ENCODE peak calls at places on chromosomes 3 and 15, in ten cellular contexts. One of them, this sample, is unnamed.

GRCh38 chr15:89419370-89419984 is 76.9 kb downstream of the RHCG start:
- DNase-seq in AG10803: no peak
- DNase-seq in tibial artery: no peak
- DNase-seq in foreskin fibroblast: no peak
- DNase-seq in mucosa of descending colon: no peak
- DNase-seq in PC-9: peak; percentile 39
- DNase-seq in A549: no peak
- DNase-seq in WTC11: peak; percentile 93
- DNase-seq in RWPE1: peak; percentile 62
- DNase-seq in suprapubic skin: no peak
- DNase-seq in this sample: no peak

GRCh38 chr15:77685082-77685815 is 52.5 kb upstream of the LINGO1 start:
- DNase-seq in PC-9: no peak
- DNase-seq in RWPE1: no peak
- DNase-seq in mucosa of descending colon: peak; percentile 8
- DNase-seq in foreskin fibroblast: no peak
- DNase-seq in AG10803: no peak
- DNase-seq in suprapubic skin: no peak
- DNase-seq in WTC11: no peak
- DNase-seq in tibial artery: no peak
- DNase-seq in A549: no peak
- DNase-seq in this sample: no peak

GRCh38 chr15:78083687-78084358 is 6.3 kb upstream of the TBC1D2B start:
- DNase-seq in suprapubic skin: no peak
- DNase-seq in AG10803: no peak
- DNase-seq in PC-9: no peak
- DNase-seq in RWPE1: no peak
- DNase-seq in tibial artery: peak; percentile 38
- DNase-seq in A549: no peak
- DNase-seq in foreskin fibroblast: no peak
- DNase-seq in WTC11: no peak
- DNase-seq in mucosa of descending colon: peak; percentile 60
- DNase-seq in this sample: no peak

GRCh38 chr3:158103956-158104338 is 2.3 kb downstream of the SHOX2 start:
- DNase-seq in AG10803: peak; percentile 16
- DNase-seq in PC-9: no peak
- DNase-seq in WTC11: peak; percentile 32
- DNase-seq in foreskin fibroblast: no peak
- DNase-seq in suprapubic skin: no peak
- DNase-seq in RWPE1: no peak
- DNase-seq in A549: no peak
- DNase-seq in mucosa of descending colon: peak; percentile 40
- DNase-seq in tibial artery: no peak
- DNase-seq in this sample: no peak

GRCh38 chr15:55257014-55257670 is 32.5 kb downstream of the RAB27A start:
- DNase-seq in WTC11: no peak
- DNase-seq in RWPE1: no peak
- DNase-seq in mucosa of descending colon: no peak
- DNase-seq in foreskin fibroblast: no peak
- DNase-seq in AG10803: no peak
- DNase-seq in tibial artery: no peak
- DNase-seq in A549: no peak
- DNase-seq in suprapubic skin: no peak
- DNase-seq in PC-9: no peak
- DNase-seq in this sample: no peak

GRCh38 chr15:29747837-29748417 is 74.3 kb downstream of the TJP1 start:
- DNase-seq in RWPE1: peak; percentile 20
- DNase-seq in foreskin fibroblast: no peak
- DNase-seq in WTC11: no peak
- DNase-seq in tibial artery: no peak
- DNase-seq in suprapubic skin: no peak
- DNase-seq in mucosa of descending colon: no peak
- DNase-seq in A549: peak; percentile 31
- DNase-seq in PC-9: no peak
- DNase-seq in AG10803: peak; percentile 29
- DNase-seq in this sample: no peak

GRCh38 chr15:60745469-60745971 is 266.6 kb upstream of the ICE2 start:
- DNase-seq in mucosa of descending colon: no peak
- DNase-seq in WTC11: no peak
- DNase-seq in foreskin fibroblast: peak; percentile 13
- DNase-seq in suprapubic skin: no peak
- DNase-seq in A549: no peak
- DNase-seq in PC-9: no peak
- DNase-seq in RWPE1: no peak
- DNase-seq in AG10803: peak; percentile 56
- DNase-seq in tibial artery: peak; percentile 79
- DNase-seq in this sample: no peak

GRCh38 chr3:155619118-155619915 is 125.6 kb downstream of the PLCH1 start:
- DNase-seq in tibial artery: no peak
- DNase-seq in A549: no peak
- DNase-seq in mucosa of descending colon: no peak
- DNase-seq in AG10803: no peak
- DNase-seq in PC-9: no peak
- DNase-seq in WTC11: peak; percentile 35
- DNase-seq in suprapubic skin: no peak
- DNase-seq in foreskin fibroblast: no peak
- DNase-seq in RWPE1: no peak
- DNase-seq in this sample: no peak

GRCh38 chr15:39979606-39980005 is 45.7 kb downstream of the EIF2AK4 start:
- DNase-seq in foreskin fibroblast: no peak
- DNase-seq in WTC11: no peak
- DNase-seq in tibial artery: no peak
- DNase-seq in PC-9: no peak
- DNase-seq in RWPE1: no peak
- DNase-seq in suprapubic skin: no peak
- DNase-seq in mucosa of descending colon: no peak
- DNase-seq in A549: no peak
- DNase-seq in AG10803: no peak
- DNase-seq in this sample: no peak

GRCh38 chr3:195129644-195130492 is 141.1 kb downstream of the XXYLT1 start:
- DNase-seq in A549: no peak
- DNase-seq in suprapubic skin: no peak
- DNase-seq in foreskin fibroblast: no peak
- DNase-seq in RWPE1: no peak
- DNase-seq in tibial artery: no peak
- DNase-seq in WTC11: no peak
- DNase-seq in AG10803: no peak
- DNase-seq in mucosa of descending colon: no peak
- DNase-seq in PC-9: no peak
- DNase-seq in this sample: no peak

GRCh38 chr3:52090131-52090548 is 33.8 kb upstream of the DUSP7 start:
- DNase-seq in tibial artery: peak; percentile 91
- DNase-seq in RWPE1: peak; percentile 41
- DNase-seq in WTC11: no peak
- DNase-seq in PC-9: peak; percentile 52
- DNase-seq in suprapubic skin: no peak
- DNase-seq in AG10803: peak; percentile 91
- DNase-seq in foreskin fibroblast: peak; percentile 86
- DNase-seq in mucosa of descending colon: peak; percentile 25
- DNase-seq in A549: no peak
- DNase-seq in this sample: peak; percentile 61

GRCh38 chr15:39426552-39427532 is 154.0 kb upstream of the THBS1 start:
- DNase-seq in suprapubic skin: no peak
- DNase-seq in AG10803: peak; percentile 97
- DNase-seq in A549: no peak
- DNase-seq in WTC11: no peak
- DNase-seq in tibial artery: peak; percentile 75
- DNase-seq in foreskin fibroblast: no peak
- DNase-seq in PC-9: no peak
- DNase-seq in RWPE1: no peak
- DNase-seq in mucosa of descending colon: peak; percentile 71
- DNase-seq in this sample: no peak

GRCh38 chr3:101850327-101851048 is 1.2 kb downstream of the NFKBIZ start:
- DNase-seq in WTC11: no peak
- DNase-seq in tibial artery: no peak
- DNase-seq in AG10803: peak; percentile 83
- DNase-seq in mucosa of descending colon: no peak
- DNase-seq in A549: no peak
- DNase-seq in RWPE1: no peak
- DNase-seq in suprapubic skin: no peak
- DNase-seq in foreskin fibroblast: no peak
- DNase-seq in PC-9: no peak
- DNase-seq in this sample: no peak

GRCh38 chr15:35410775-35411174 is 135.2 kb downstream of the DPH6 start:
- DNase-seq in foreskin fibroblast: no peak
- DNase-seq in WTC11: no peak
- DNase-seq in AG10803: no peak
- DNase-seq in PC-9: no peak
- DNase-seq in A549: no peak
- DNase-seq in mucosa of descending colon: no peak
- DNase-seq in tibial artery: no peak
- DNase-seq in suprapubic skin: no peak
- DNase-seq in RWPE1: no peak
- DNase-seq in this sample: no peak

GRCh38 chr3:61132062-61132461 is 119.2 kb downstream of the FHIT start:
- DNase-seq in suprapubic skin: no peak
- DNase-seq in WTC11: no peak
- DNase-seq in tibial artery: no peak
- DNase-seq in mucosa of descending colon: no peak
- DNase-seq in RWPE1: no peak
- DNase-seq in PC-9: no peak
- DNase-seq in foreskin fibroblast: no peak
- DNase-seq in AG10803: no peak
- DNase-seq in A549: no peak
- DNase-seq in this sample: no peak

DNA sequence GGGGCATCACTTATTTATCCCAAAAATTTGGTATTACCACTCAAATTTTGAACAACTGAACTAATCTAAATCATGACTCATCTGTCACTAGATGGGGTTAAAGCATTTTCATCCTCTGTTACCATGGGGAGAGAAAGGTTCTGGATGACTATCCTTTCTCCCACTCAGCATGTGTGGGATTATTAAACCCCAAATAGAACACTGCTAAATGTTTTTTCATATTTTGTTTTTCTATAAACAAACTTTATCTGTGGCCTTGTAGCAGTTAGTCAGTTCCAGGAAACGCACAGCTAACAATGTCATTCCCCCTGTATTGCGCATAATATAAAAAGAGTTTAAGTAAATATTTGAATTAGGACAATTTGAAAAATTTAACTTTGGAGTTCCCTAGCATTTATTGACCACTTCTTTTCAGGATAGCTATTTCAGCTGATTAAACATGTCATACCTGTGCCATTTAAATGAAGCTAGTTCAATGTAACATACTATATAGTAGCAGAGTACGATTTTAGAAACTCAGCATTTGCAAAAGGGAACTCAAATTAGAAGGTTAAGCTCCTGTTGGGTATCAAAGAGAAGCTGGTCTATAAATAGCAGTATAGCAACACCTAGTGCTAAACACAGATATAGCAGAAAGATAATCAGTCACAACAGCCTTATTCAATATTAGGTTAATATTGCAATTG is 9.2 kb upstream of the TMEM212 start:
- DNase-seq in mucosa of descending colon: no peak
- DNase-seq in suprapubic skin: no peak
- DNase-seq in tibial artery: no peak
- DNase-seq in RWPE1: peak; percentile 35
- DNase-seq in AG10803: peak; percentile 52
- DNase-seq in foreskin fibroblast: no peak
- DNase-seq in WTC11: no peak
- DNase-seq in PC-9: no peak
- DNase-seq in A549: peak; percentile 66
- DNase-seq in this sample: no peak
- TF ChIP-seq CTCF in mucosa of descending colon: no peak
- TF ChIP-seq CTCF in suprapubic skin: peak; percentile 31
- TF ChIP-seq CTCF in tibial artery: peak; percentile 12
- TF ChIP-seq CTCF in RWPE1: peak; percentile 61
- TF ChIP-seq CTCF in AG10803: peak; percentile 66
- TF ChIP-seq CTCF in foreskin fibroblast: peak; percentile 32
- TF ChIP-seq CTCF in WTC11: no peak
- TF ChIP-seq CTCF in PC-9: peak; percentile 88
- TF ChIP-seq CTCF in A549: peak; percentile 50
- TF ChIP-seq CTCF in this sample: peak; percentile 62

GRCh38 chr3:145767909-145768308 is 393.1 kb downstream of the PLOD2 start:
- DNase-seq in foreskin fibroblast: no peak
- DNase-seq in RWPE1: no peak
- DNase-seq in tibial artery: no peak
- DNase-seq in mucosa of descending colon: no peak
- DNase-seq in suprapubic skin: no peak
- DNase-seq in A549: no peak
- DNase-seq in WTC11: no peak
- DNase-seq in AG10803: no peak
- DNase-seq in PC-9: no peak
- DNase-seq in this sample: no peak
- TF ChIP-seq CTCF in foreskin fibroblast: peak; percentile 4
- TF ChIP-seq CTCF in RWPE1: peak; percentile 18
- TF ChIP-seq CTCF in tibial artery: no peak
- TF ChIP-seq CTCF in mucosa of descending colon: no peak
- TF ChIP-seq CTCF in suprapubic skin: no peak
- TF ChIP-seq CTCF in A549: peak; percentile 32
- TF ChIP-seq CTCF in WTC11: peak; percentile 21
- TF ChIP-seq CTCF in AG10803: peak; percentile 35
- TF ChIP-seq CTCF in PC-9: peak; percentile 62
- TF ChIP-seq CTCF in this sample: no peak

GRCh38 chr3:17322106-17322793 is 420.2 kb downstream of the TBC1D5 start:
- DNase-seq in tibial artery: no peak
- DNase-seq in AG10803: no peak
- DNase-seq in WTC11: no peak
- DNase-seq in PC-9: no peak
- DNase-seq in mucosa of descending colon: no peak
- DNase-seq in suprapubic skin: no peak
- DNase-seq in RWPE1: no peak
- DNase-seq in A549: no peak
- DNase-seq in foreskin fibroblast: no peak
- DNase-seq in this sample: no peak

GRCh38 chr3:17315905-17316304 is 426.5 kb downstream of the TBC1D5 start:
- DNase-seq in mucosa of descending colon: no peak
- DNase-seq in WTC11: no peak
- DNase-seq in AG10803: no peak
- DNase-seq in RWPE1: no peak
- DNase-seq in suprapubic skin: no peak
- DNase-seq in A549: no peak
- DNase-seq in foreskin fibroblast: no peak
- DNase-seq in PC-9: no peak
- DNase-seq in tibial artery: no peak
- DNase-seq in this sample: no peak

GRCh38 chr3:17320266-17320665 is 422.2 kb downstream of the TBC1D5 start:
- DNase-seq in RWPE1: no peak
- DNase-seq in A549: no peak
- DNase-seq in mucosa of descending colon: no peak
- DNase-seq in WTC11: no peak
- DNase-seq in suprapubic skin: no peak
- DNase-seq in PC-9: no peak
- DNase-seq in tibial artery: no peak
- DNase-seq in AG10803: peak; percentile 16
- DNase-seq in foreskin fibroblast: no peak
- DNase-seq in this sample: no peak
- TF ChIP-seq CTCF in RWPE1: no peak
- TF ChIP-seq CTCF in A549: no peak
- TF ChIP-seq CTCF in mucosa of descending colon: no peak
- TF ChIP-seq CTCF in WTC11: no peak
- TF ChIP-seq CTCF in suprapubic skin: no peak
- TF ChIP-seq CTCF in PC-9: no peak
- TF ChIP-seq CTCF in tibial artery: no peak
- TF ChIP-seq CTCF in AG10803: no peak
- TF ChIP-seq CTCF in foreskin fibroblast: no peak
- TF ChIP-seq CTCF in this sample: no peak

GRCh38 chr3:8681349-8681748 is 36.8 kb upstream of the SSUH2 start:
- DNase-seq in A549: no peak
- DNase-seq in suprapubic skin: no peak
- DNase-seq in PC-9: no peak
- DNase-seq in tibial artery: no peak
- DNase-seq in AG10803: no peak
- DNase-seq in WTC11: no peak
- DNase-seq in mucosa of descending colon: no peak
- DNase-seq in foreskin fibroblast: no peak
- DNase-seq in RWPE1: no peak
- DNase-seq in this sample: no peak
- TF ChIP-seq CTCF in A549: no peak
- TF ChIP-seq CTCF in suprapubic skin: no peak
- TF ChIP-seq CTCF in PC-9: no peak
- TF ChIP-seq CTCF in tibial artery: no peak
- TF ChIP-seq CTCF in AG10803: no peak
- TF ChIP-seq CTCF in WTC11: no peak
- TF ChIP-seq CTCF in mucosa of descending colon: no peak
- TF ChIP-seq CTCF in foreskin fibroblast: no peak
- TF ChIP-seq CTCF in RWPE1: no peak
- TF ChIP-seq CTCF in this sample: no peak

This sample was measured in epithelial cell of proximal tubule.